ENCODE peak calls at places on chromosomes 2 and 18, in six cellular contexts. E is type B pancreatic cell, X is left lobe of liver, L is A673, G is HEK293T, D is NCI-H748 treated with DMSO at 0.1 percent for 48 hours. R is an unnamed sample.

GRCh38 chr18:49362431-49362830 is 98.0 kb downstream of the DYM start:
- DNase-seq in E (no peak), X (no peak), L (no peak), G (no peak), D (no peak), R (no peak)

GRCh38 chr2:151947524-151948165 is 119.4 kb upstream of the ARL5A start:
- DNase-seq in E (no peak), X (no peak), L (no peak), G (no peak), D (no peak), R (no peak)

GRCh38 chr2:227703961-227704360 is 13.9 kb downstream of the SLC19A3 start:
- DNase-seq in E (no peak), X (no peak), L (no peak), G (no peak), D (no peak), R (no peak)

GRCh38 chr2:235506997-235507615 is 13.3 kb downstream of the AGAP1 start:
- DNase-seq in E (no peak), X (no peak), L (no peak), G (no peak), D (no peak), R (no peak)

GRCh38 chr2:196486145-196486544 is 153.4 kb upstream of the CCDC150 start:
- DNase-seq in E (no peak), X (no peak), L (no peak), G (no peak), D (no peak), R (no peak)

GRCh38 chr2:144330951-144331651 is 188.8 kb downstream of the ZEB2 start:
- DNase-seq in E (no peak), X (no peak), L (no peak), G (no peak), D (no peak), R (no peak)

GRCh38 chr2:128495996-128496547 is 177.4 kb upstream of the HS6ST1 start:
- DNase-seq in E (no peak), X (peak), L (no peak), G (no peak), D (no peak), R (no peak)

GRCh38 chr2:239548491-239548890 is 147.7 kb upstream of the HDAC4 start:
- DNase-seq in E (no peak), X (no peak), L (no peak), G (no peak), D (no peak), R (no peak)

GRCh38 chr2:230046491-230046890 is 22.2 kb downstream of the SLC16A14 start:
- DNase-seq in E (no peak), X (no peak), L (no peak), G (no peak), D (no peak), R (no peak)

GRCh38 chr18:58143391-58143790 is 99.4 kb downstream of the NEDD4L start:
- DNase-seq in E (no peak), X (no peak), L (no peak), G (peak), D (no peak), R (no peak)

GRCh38 chr2:18067980-18068379 is 189.5 kb downstream of the KCNS3 start:
- DNase-seq in E (no peak), X (no peak), L (no peak), G (no peak), D (no peak), R (no peak)

GRCh38 chr2:131115752-131116151 is 10.6 kb downstream of the PLEKHB2 start:
- DNase-seq in E (no peak), X (no peak), L (no peak), G (no peak), D (no peak), R (no peak)

GRCh38 chr2:85254540-85255261 is 73.1 kb downstream of the TGOLN2 start:
- DNase-seq in E (no peak), X (no peak), L (no peak), G (no peak), D (no peak), R (no peak)

R was measured in GM04503.